ENCODE peak calls at places on chromosomes 12 and 14, in six cellular contexts. Y, R, B, T, N and U are unnamed samples.

GRCh38 chr14:64680013-64680674 is 24.1 kb upstream of the PLEKHG3 start:
- DNase-seq in Y (no peak), R (no peak), B (no peak), T (no peak), N (no peak), U (no peak)

GRCh38 chr12:100159391-100160104 is 16.9 kb upstream of the BLTP3B start:
- DNase-seq in Y (no peak), R (no peak), B (no peak), T (no peak), N (no peak), U (no peak)

GRCh38 chr12:3600039-3600720 is 109.2 kb downstream of the PRMT8 start:
- DNase-seq in Y (no peak), R (no peak), B (no peak), T (no peak), N (no peak), U (no peak)

GRCh38 chr14:65344011-65344410 is 68.5 kb upstream of the FUT8 start:
- DNase-seq in Y (no peak), R (no peak), B (no peak), T (no peak), N (no peak), U (no peak)

GRCh38 chr14:32542507-32542906 is 213.4 kb downstream of the AKAP6 start:
- DNase-seq in Y (no peak), R (no peak), B (no peak), T (no peak), N (no peak), U (peak)

GRCh38 chr14:64541971-64542838 is 1.7 kb downstream of the HSPA2 start:
- DNase-seq in Y (no peak), R (no peak), B (no peak), T (no peak), N (no peak), U (no peak)

GRCh38 chr14:85254718-85255117 is 275.2 kb upstream of the FLRT2 start:
- DNase-seq in Y (no peak), R (no peak), B (no peak), T (no peak), N (no peak), U (no peak)

GRCh38 chr12:125129592-125130255 is 64.5 kb downstream of the AACS start:
- DNase-seq in Y (no peak), R (no peak), B (no peak), T (no peak), N (no peak), U (no peak)

GRCh38 chr12:54565658-54566552 is 16.5 kb downstream of the PDE1B start:
- DNase-seq in Y (no peak), R (no peak), B (no peak), T (no peak), N (no peak), U (no peak)

GRCh38 chr14:24595046-24595808 is 14.3 kb downstream of the GZMH start:
- DNase-seq in Y (no peak), R (no peak), B (no peak), T (no peak), N (no peak), U (no peak)

GRCh38 chr14:69037790-69038448 is 58.8 kb upstream of the ACTN1 start:
- DNase-seq in Y (no peak), R (no peak), B (no peak), T (no peak), N (no peak), U (no peak)

GRCh38 chr14:69039287-69039628 is 60.2 kb upstream of the ACTN1 start:
- DNase-seq in Y (peak), R (no peak), B (no peak), T (no peak), N (no peak), U (no peak)

GRCh38 chr14:69036757-69037506 is 57.8 kb upstream of the ACTN1 start:
- DNase-seq in Y (no peak), R (no peak), B (no peak), T (no peak), N (no peak), U (no peak)

GRCh38 chr14:69038449-69039286 is 59.6 kb upstream of the ACTN1 start:
- DNase-seq in Y (no peak), R (peak), B (no peak), T (no peak), N (no peak), U (no peak)

GRCh38 chr14:69034612-69035262 is 55.6 kb upstream of the ACTN1 start:
- DNase-seq in Y (no peak), R (no peak), B (no peak), T (no peak), N (no peak), U (no peak)
- TF ChIP-seq CTCF in Y (no peak), R (peak), B (no peak), T (no peak), N (no peak), U (no peak)

GRCh38 chr12:50083301-50083700 is 1.8 kb upstream of the SMARCD1 start:
- DNase-seq in Y (no peak), R (no peak), B (no peak), T (no peak), N (no peak), U (no peak)

GRCh38 chr12:50085615-50085928 is 430 bp downstream of the SMARCD1 start:
- DNase-seq in Y (no peak), R (no peak), B (no peak), T (no peak), N (no peak), U (peak)

GRCh38 chr12:50087159-50087558 is 2.0 kb downstream of the SMARCD1 start:
- DNase-seq in Y (no peak), R (no peak), B (no peak), T (no peak), N (no peak), U (no peak)

GRCh38 chr12:50086148-50086547 is 1.0 kb downstream of the SMARCD1 start:
- DNase-seq in Y (no peak), R (no peak), B (no peak), T (no peak), N (no peak), U (no peak)

GRCh38 chr12:50084775-50085614 is at the start of gene SMARCD1:
- DNase-seq in Y (peak), R (peak), B (peak), T (peak), N (peak), U (peak)
- TF ChIP-seq CTCF in Y (peak), R (peak), B (peak), T (peak), N (peak), U (peak)

GRCh38 chr12:131333136-131333535 is 377.8 kb upstream of the SFSWAP start:
- DNase-seq in Y (no peak), R (no peak), B (no peak), T (no peak), N (no peak), U (no peak)
- TF ChIP-seq CTCF in Y (no peak), R (no peak), B (no peak), T (no peak), N (no peak), U (no peak)

GRCh38 chr14:93019367-93019843 is 96.3 kb downstream of the ITPK1 start:
- DNase-seq in Y (no peak), R (no peak), B (peak), T (no peak), N (no peak), U (no peak)
- TF ChIP-seq CTCF in Y (no peak), R (no peak), B (no peak), T (no peak), N (no peak), U (no peak)

DNA sequence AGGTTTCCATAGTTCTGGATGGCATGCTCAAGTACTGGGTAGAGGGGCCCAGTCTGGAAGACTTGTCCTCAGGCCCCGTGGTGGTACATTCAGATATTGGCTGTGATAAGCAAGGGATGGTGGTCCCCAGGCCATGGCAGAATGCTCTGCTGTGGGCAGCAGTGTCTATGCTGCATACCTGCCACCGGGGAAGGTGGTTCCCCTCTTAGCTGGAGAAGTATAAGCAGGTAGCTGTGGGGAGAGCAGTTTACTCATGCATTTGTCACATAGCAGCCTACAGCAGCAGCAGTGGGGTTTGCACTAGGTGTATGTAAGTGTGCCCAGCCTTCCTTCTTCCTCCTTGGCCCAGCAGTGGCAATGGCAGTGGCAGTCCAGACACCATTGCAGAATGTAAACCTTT is 69.3 kb upstream of the ADAMTS20 start:
- DNase-seq in Y (no peak), R (no peak), B (no peak), T (no peak), N (no peak), U (no peak)
- TF ChIP-seq CTCF in Y (no peak), R (no peak), B (no peak), T (no peak), N (no peak), U (no peak)

GRCh38 chr12:26863515-26863914 is 30.5 kb upstream of the ITPR2 start:
- DNase-seq in Y (peak), R (no peak), B (no peak), T (no peak), N (no peak), U (no peak)
- TF ChIP-seq CTCF in Y (peak), R (peak), B (no peak), T (no peak), N (no peak), U (peak)

GRCh38 chr12:26918321-26919215 is 19.2 kb downstream of the INTS13 start:
- DNase-seq in Y (no peak), R (no peak), B (no peak), T (no peak), N (no peak), U (no peak)
- TF ChIP-seq CTCF in Y (no peak), R (peak), B (no peak), T (no peak), N (no peak), U (no peak)

GRCh38 chr14:76546426-76547221 is 170.7 kb downstream of the ESRRB start:
- DNase-seq in Y (peak), R (no peak), B (no peak), T (no peak), N (peak), U (peak)
- TF ChIP-seq CTCF in Y (peak), R (peak), B (peak), T (peak), N (peak), U (peak)